ENCODE peak calls at places on chromosomes 5 and 9, in six cellular contexts. One of them, this sample, is unnamed.

GRCh38 chr5:140109050-140109817 is 4.7 kb upstream of the PURA start:
- DNase-seq in cardiac muscle cell: no peak
- DNase-seq in GM06990: no peak
- DNase-seq in IMR-90: peak
- DNase-seq in GM20000: no peak
- DNase-seq in BE2C: no peak
- DNase-seq in this sample: peak

GRCh38 chr9:38662763-38663593 is 42.6 kb upstream of the ANKRD18A start:
- DNase-seq in BE2C: no peak
- DNase-seq in GM06990: no peak
- DNase-seq in IMR-90: no peak
- DNase-seq in cardiac muscle cell: peak
- DNase-seq in GM20000: no peak
- DNase-seq in this sample: no peak

GRCh38 chr9:10525972-10526371 is 86.8 kb downstream of the PTPRD start:
- DNase-seq in GM20000: no peak
- DNase-seq in cardiac muscle cell: no peak
- DNase-seq in GM06990: no peak
- DNase-seq in BE2C: no peak
- DNase-seq in IMR-90: no peak
- DNase-seq in this sample: no peak

GRCh38 chr9:119050281-119050680 is 319.0 kb downstream of the BRINP1 start:
- DNase-seq in cardiac muscle cell: no peak
- DNase-seq in GM20000: no peak
- DNase-seq in GM06990: no peak
- DNase-seq in BE2C: no peak
- DNase-seq in IMR-90: no peak
- DNase-seq in this sample: no peak

GRCh38 chr5:57805732-57806131 is 323.1 kb upstream of the ACTBL2 start:
- DNase-seq in IMR-90: peak
- DNase-seq in cardiac muscle cell: no peak
- DNase-seq in GM06990: no peak
- DNase-seq in BE2C: no peak
- DNase-seq in GM20000: no peak
- DNase-seq in this sample: no peak

GRCh38 chr5:175328176-175328575 is 115.8 kb downstream of the DRD1 start:
- DNase-seq in GM20000: no peak
- DNase-seq in GM06990: no peak
- DNase-seq in cardiac muscle cell: no peak
- DNase-seq in IMR-90: no peak
- DNase-seq in BE2C: no peak
- DNase-seq in this sample: no peak

GRCh38 chr5:177364159-177364962 is 6.6 kb downstream of the RGS14 start:
- DNase-seq in BE2C: no peak
- DNase-seq in cardiac muscle cell: peak
- DNase-seq in GM20000: peak
- DNase-seq in GM06990: peak
- DNase-seq in IMR-90: no peak
- DNase-seq in this sample: no peak

GRCh38 chr9:34500623-34501267 is 22.0 kb downstream of the ENHO start:
- DNase-seq in IMR-90: peak
- DNase-seq in cardiac muscle cell: peak
- DNase-seq in GM20000: peak
- DNase-seq in BE2C: peak
- DNase-seq in GM06990: no peak
- DNase-seq in this sample: peak

GRCh38 chr9:101536938-101537337 is 3.3 kb downstream of the RNF20 start:
- DNase-seq in IMR-90: peak
- DNase-seq in cardiac muscle cell: peak
- DNase-seq in BE2C: no peak
- DNase-seq in GM20000: no peak
- DNase-seq in GM06990: no peak
- DNase-seq in this sample: no peak

GRCh38 chr5:123515904-123516303 is 3.9 kb downstream of the CSNK1G3 start:
- DNase-seq in BE2C: no peak
- DNase-seq in GM20000: no peak
- DNase-seq in cardiac muscle cell: no peak
- DNase-seq in GM06990: no peak
- DNase-seq in IMR-90: no peak
- DNase-seq in this sample: no peak

GRCh38 chr9:37897665-37898064 is 6.3 kb downstream of the SLC25A51 start:
- DNase-seq in cardiac muscle cell: no peak
- DNase-seq in IMR-90: peak
- DNase-seq in BE2C: no peak
- DNase-seq in GM06990: no peak
- DNase-seq in GM20000: no peak
- DNase-seq in this sample: no peak

GRCh38 chr5:170755679-170756456 is 27.7 kb upstream of the GABRP start:
- DNase-seq in IMR-90: no peak
- DNase-seq in GM06990: no peak
- DNase-seq in cardiac muscle cell: no peak
- DNase-seq in BE2C: peak
- DNase-seq in GM20000: no peak
- DNase-seq in this sample: no peak

GRCh38 chr9:91197232-91198181 is 164.2 kb downstream of the AUH start:
- DNase-seq in BE2C: peak
- DNase-seq in GM06990: no peak
- DNase-seq in IMR-90: peak
- DNase-seq in cardiac muscle cell: peak
- DNase-seq in GM20000: no peak
- DNase-seq in this sample: peak

GRCh38 chr9:122498883-122499288 is 11.7 kb upstream of the OR1J2 start:
- DNase-seq in GM20000: peak
- DNase-seq in IMR-90: peak
- DNase-seq in GM06990: peak
- DNase-seq in cardiac muscle cell: peak
- DNase-seq in BE2C: peak
- DNase-seq in this sample: peak

GRCh38 chr5:167995844-167996400 is 295.5 kb upstream of the WWC1 start:
- DNase-seq in GM20000: no peak
- DNase-seq in cardiac muscle cell: no peak
- DNase-seq in GM06990: no peak
- DNase-seq in BE2C: no peak
- DNase-seq in IMR-90: no peak
- DNase-seq in this sample: no peak

GRCh38 chr9:129569506-129570449 is 51.1 kb downstream of the C9orf50 start:
- DNase-seq in cardiac muscle cell: peak
- DNase-seq in IMR-90: peak
- DNase-seq in GM20000: peak
- DNase-seq in BE2C: no peak
- DNase-seq in GM06990: no peak
- DNase-seq in this sample: no peak

GRCh38 chr9:96883922-96884321 is 29.6 kb upstream of the ZNF782 start:
- DNase-seq in GM20000: no peak
- DNase-seq in cardiac muscle cell: peak
- DNase-seq in BE2C: no peak
- DNase-seq in GM06990: no peak
- DNase-seq in IMR-90: no peak
- DNase-seq in this sample: no peak

GRCh38 chr9:137506274-137506673 is 43.9 kb downstream of the PNPLA7 start:
- DNase-seq in GM06990: no peak
- DNase-seq in GM20000: no peak
- DNase-seq in cardiac muscle cell: no peak
- DNase-seq in IMR-90: no peak
- DNase-seq in BE2C: no peak
- DNase-seq in this sample: no peak

GRCh38 chr9:642014-642413 is 199.5 kb upstream of the DMRT1 start:
- DNase-seq in GM06990: no peak
- DNase-seq in BE2C: no peak
- DNase-seq in cardiac muscle cell: no peak
- DNase-seq in IMR-90: no peak
- DNase-seq in GM20000: no peak
- DNase-seq in this sample: no peak

GRCh38 chr9:134814598-134815215 is 65.9 kb upstream of the FCN2 start:
- DNase-seq in cardiac muscle cell: no peak
- DNase-seq in IMR-90: peak
- DNase-seq in GM20000: no peak
- DNase-seq in GM06990: no peak
- DNase-seq in BE2C: no peak
- DNase-seq in this sample: peak

GRCh38 chr9:2234371-2234893 is 219.3 kb downstream of the SMARCA2 start:
- DNase-seq in BE2C: peak
- DNase-seq in cardiac muscle cell: peak
- DNase-seq in IMR-90: peak
- DNase-seq in GM20000: no peak
- DNase-seq in GM06990: no peak
- DNase-seq in this sample: no peak

GRCh38 chr9:108776920-108777650 is 78.7 kb downstream of the ACTL7B start:
- DNase-seq in GM06990: no peak
- DNase-seq in cardiac muscle cell: peak
- DNase-seq in IMR-90: peak
- DNase-seq in BE2C: no peak
- DNase-seq in GM20000: no peak
- DNase-seq in this sample: no peak

GRCh38 chr9:15422355-15423327 is at the start of gene SNAPC3:
- DNase-seq in IMR-90: peak
- DNase-seq in GM06990: peak
- DNase-seq in GM20000: peak
- DNase-seq in cardiac muscle cell: peak
- DNase-seq in BE2C: peak
- DNase-seq in this sample: peak
- TF ChIP-seq CTCF in IMR-90: peak
- TF ChIP-seq CTCF in GM06990: no peak
- TF ChIP-seq CTCF in GM20000: no peak
- TF ChIP-seq CTCF in cardiac muscle cell: no peak
- TF ChIP-seq CTCF in BE2C: no peak
- TF ChIP-seq CTCF in this sample: no peak

GRCh38 chr5:10130881-10131280 is 118.8 kb downstream of the ATPSCKMT start:
- DNase-seq in GM06990: no peak
- DNase-seq in BE2C: no peak
- DNase-seq in GM20000: no peak
- DNase-seq in IMR-90: no peak
- DNase-seq in cardiac muscle cell: no peak
- DNase-seq in this sample: no peak

GRCh38 chr5:10138385-10139057 is 111.2 kb downstream of the ATPSCKMT start:
- DNase-seq in GM20000: no peak
- DNase-seq in IMR-90: no peak
- DNase-seq in BE2C: no peak
- DNase-seq in cardiac muscle cell: peak
- DNase-seq in GM06990: no peak
- DNase-seq in this sample: no peak

DNA sequence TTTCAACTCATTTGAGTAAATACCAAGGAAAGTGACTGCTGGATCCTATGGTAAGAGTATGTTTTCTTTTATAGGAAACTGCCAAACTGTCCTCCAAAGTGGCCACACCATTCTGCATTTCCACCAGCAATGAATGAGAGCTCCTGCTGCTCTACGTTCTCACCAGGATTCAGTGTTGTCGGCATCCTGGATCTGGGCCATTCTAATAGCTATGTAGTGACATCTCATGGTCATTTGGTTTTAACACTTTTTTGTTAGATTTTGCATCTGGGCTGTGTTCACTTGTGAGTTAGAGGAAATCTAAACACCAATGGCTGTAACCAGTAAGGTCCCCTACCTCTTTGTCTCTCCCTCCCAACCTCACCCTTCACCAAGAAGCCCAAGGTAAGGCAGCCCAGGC is 115.9 kb downstream of the ATPSCKMT start:
- DNase-seq in IMR-90: peak
- DNase-seq in GM06990: no peak
- DNase-seq in BE2C: no peak
- DNase-seq in cardiac muscle cell: peak
- DNase-seq in GM20000: no peak
- DNase-seq in this sample: peak
- TF ChIP-seq CTCF in IMR-90: peak
- TF ChIP-seq CTCF in GM06990: no peak
- TF ChIP-seq CTCF in BE2C: no peak
- TF ChIP-seq CTCF in cardiac muscle cell: no peak
- TF ChIP-seq CTCF in GM20000: no peak
- TF ChIP-seq CTCF in this sample: peak

DNA sequence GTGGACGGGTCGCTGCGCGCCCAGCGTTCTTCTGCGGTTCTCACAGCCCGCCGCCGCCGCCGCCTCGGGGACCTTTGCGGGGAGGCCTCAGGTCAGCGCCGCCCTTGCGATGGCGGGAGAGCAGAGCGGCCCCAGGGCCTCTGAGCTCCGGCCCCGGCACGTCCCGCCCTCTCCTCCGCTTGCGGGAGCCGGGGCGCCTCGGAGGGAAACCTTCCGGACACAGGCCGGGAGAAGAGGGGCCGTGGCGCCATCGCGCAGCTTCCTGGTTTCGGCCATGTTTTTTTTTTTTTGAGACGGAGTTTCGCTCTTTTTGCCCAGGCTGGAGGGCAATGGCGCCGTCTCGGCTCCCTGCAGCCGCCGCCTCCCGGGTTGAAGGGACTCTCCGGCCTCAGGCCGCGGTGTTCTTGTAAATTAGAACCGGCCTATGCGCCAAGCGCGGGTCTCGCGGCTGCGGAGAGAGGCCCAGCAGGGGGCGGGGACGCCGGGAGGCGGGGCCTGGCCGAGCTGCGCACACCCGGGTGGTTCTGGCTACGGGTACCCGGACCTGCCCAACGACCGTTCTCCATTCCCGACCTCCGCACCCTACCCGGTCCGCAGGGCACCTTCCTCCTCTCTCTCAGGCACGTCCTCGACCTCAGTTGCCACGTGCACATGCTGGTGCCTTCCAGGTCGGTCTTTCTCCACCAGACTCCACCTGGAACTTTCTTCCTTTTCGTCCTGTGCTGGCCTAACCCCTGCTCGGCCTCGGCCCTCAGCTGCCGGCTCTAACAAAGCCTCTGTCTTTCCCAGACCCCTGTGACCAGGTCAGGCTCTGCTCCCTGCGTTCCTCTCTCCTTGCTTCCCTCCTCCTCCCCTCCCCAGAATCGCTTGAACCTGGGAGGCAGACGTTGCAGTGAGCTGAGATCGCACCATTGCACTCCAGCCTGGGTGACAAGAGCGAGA is 28.8 kb upstream of the MGAT1 start:
- DNase-seq in IMR-90: peak
- DNase-seq in cardiac muscle cell: peak
- DNase-seq in GM06990: peak
- DNase-seq in GM20000: peak
- DNase-seq in BE2C: peak
- DNase-seq in this sample: peak
- TF ChIP-seq CTCF in IMR-90: no peak
- TF ChIP-seq CTCF in cardiac muscle cell: peak
- TF ChIP-seq CTCF in GM06990: no peak
- TF ChIP-seq CTCF in GM20000: no peak
- TF ChIP-seq CTCF in BE2C: peak
- TF ChIP-seq CTCF in this sample: peak

DNA sequence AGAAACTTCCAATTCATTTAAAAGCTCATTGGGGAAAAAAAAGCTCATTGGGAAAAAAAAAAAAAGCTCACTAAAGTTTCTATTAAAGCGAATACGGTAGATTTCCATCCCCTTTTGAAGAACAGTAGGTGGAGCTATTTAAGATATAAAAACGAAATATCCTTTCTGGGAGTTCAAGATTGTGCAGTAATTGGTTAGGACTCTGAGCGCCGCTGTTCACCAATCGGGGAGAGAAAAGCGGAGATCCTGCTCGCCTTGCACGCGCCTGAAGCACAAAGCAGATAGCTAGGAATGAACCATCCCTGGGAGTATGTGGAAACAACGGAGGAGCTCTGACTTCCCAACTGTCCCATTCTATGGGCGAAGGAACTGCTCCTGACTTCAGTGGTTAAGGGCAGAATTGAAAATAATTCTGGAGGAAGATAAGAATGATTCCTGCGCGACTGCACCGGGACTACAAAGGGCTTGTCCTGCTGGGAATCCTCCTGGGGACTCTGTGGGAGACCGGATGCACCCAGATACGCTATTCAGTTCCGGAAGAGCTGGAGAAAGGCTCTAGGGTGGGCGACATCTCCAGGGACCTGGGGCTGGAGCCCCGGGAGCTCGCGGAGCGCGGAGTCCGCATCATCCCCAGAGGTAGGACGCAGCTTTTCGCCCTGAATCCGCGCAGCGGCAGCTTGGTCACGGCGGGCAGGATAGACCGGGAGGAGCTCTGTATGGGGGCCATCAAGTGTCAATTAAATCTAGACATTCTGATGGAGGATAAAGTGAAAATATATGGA is at the start of gene PCDHGA12:
- DNase-seq in GM20000: peak
- DNase-seq in GM06990: peak
- DNase-seq in cardiac muscle cell: peak
- DNase-seq in BE2C: no peak
- DNase-seq in IMR-90: peak
- DNase-seq in this sample: peak
- TF ChIP-seq CTCF in GM20000: peak
- TF ChIP-seq CTCF in GM06990: peak
- TF ChIP-seq CTCF in cardiac muscle cell: peak
- TF ChIP-seq CTCF in BE2C: peak
- TF ChIP-seq CTCF in IMR-90: peak
- TF ChIP-seq CTCF in this sample: peak